ENCODE peak calls at places on chromosomes 11 and 22, in six cellular contexts. U is fibroblast of mammary gland, O is OCI-LY7, Y is heart left ventricle, S is kidney, A is tibial nerve. K is an unnamed sample.

GRCh38 chr22:24435861-24436351 is 8.5 kb downstream of the ADORA2A start:
- DNase-seq in Y (peak), O (peak), U (peak), S (peak), A (peak), K (no peak)

GRCh38 chr11:8917157-8917820 is 6.3 kb downstream of the AKIP1 start:
- DNase-seq in U (peak), S (no peak), Y (no peak), O (no peak), A (no peak), K (peak)

GRCh38 chr11:129265125-129265788 is 73.1 kb upstream of the ARHGAP32 start:
- DNase-seq in S (no peak), Y (no peak), O (no peak), U (no peak), A (no peak), K (no peak)

GRCh38 chr11:113470233-113470632 is 5.0 kb downstream of the DRD2 start:
- DNase-seq in S (no peak), U (no peak), Y (no peak), A (no peak), O (no peak), K (no peak)

GRCh38 chr22:21780259-21780658 is 44.7 kb upstream of the YPEL1 start:
- DNase-seq in U (no peak), Y (no peak), S (no peak), A (no peak), O (no peak), K (no peak)

GRCh38 chr11:22459053-22459452 is 120.9 kb downstream of the SLC17A6 start:
- DNase-seq in U (peak), S (no peak), O (no peak), A (no peak), Y (no peak), K (no peak)

GRCh38 chr11:122879785-122880184 is 2.8 kb upstream of the JHY start:
- DNase-seq in O (no peak), U (no peak), A (no peak), S (no peak), Y (no peak), K (no peak)

GRCh38 chr11:119222308-119222707 is 16.2 kb downstream of the CBL start:
- DNase-seq in A (no peak), O (no peak), S (no peak), U (peak), Y (no peak), K (peak)

GRCh38 chr11:77066229-77067023 is at the start of gene CAPN5:
- DNase-seq in O (peak), S (peak), A (peak), Y (peak), U (peak), K (peak)

GRCh38 chr22:43953988-43954771 is 1.1 kb upstream of the SAMM50 start:
- DNase-seq in S (no peak), Y (no peak), U (no peak), A (no peak), O (peak), K (no peak)

GRCh38 chr11:27187075-27187847 is 146.6 kb downstream of the BBOX1 start:
- DNase-seq in A (no peak), U (no peak), Y (no peak), O (no peak), S (no peak), K (no peak)

GRCh38 chr11:116312560-116313340 is 460.0 kb downstream of the BUD13 start:
- DNase-seq in U (peak), O (no peak), A (peak), Y (peak), S (peak), K (peak)

GRCh38 chr11:104968856-104969776 is 742 bp upstream of the CASP4 start:
- DNase-seq in O (no peak), A (no peak), U (peak), Y (peak), S (peak), K (no peak)

GRCh38 chr22:36875741-36876140 is 14.9 kb downstream of the NCF4 start:
- DNase-seq in A (no peak), U (no peak), Y (no peak), S (no peak), O (no peak), K (no peak)

GRCh38 chr11:44017443-44018126 is 30.2 kb upstream of the ACCSL start:
- DNase-seq in Y (no peak), A (no peak), S (no peak), U (peak), O (no peak), K (no peak)

GRCh38 chr11:102730036-102730815 is 5.5 kb upstream of the MMP8 start:
- DNase-seq in Y (no peak), O (no peak), S (no peak), A (no peak), U (peak), K (no peak)

GRCh38 chr11:134149371-134149770 is 74.4 kb downstream of the NCAPD3 start:
- DNase-seq in A (no peak), S (no peak), Y (no peak), O (no peak), U (no peak), K (no peak)

GRCh38 chr11:117823294-117823940 is 1.1 kb downstream of the FXYD2 start:
- DNase-seq in A (no peak), O (peak), U (no peak), S (peak), Y (peak), K (no peak)

GRCh38 chr11:131549099-131549498 is 178.7 kb downstream of the NTM start:
- DNase-seq in S (no peak), U (no peak), Y (no peak), A (no peak), O (no peak), K (no peak)

GRCh38 chr11:48063424-48063978 is 83.1 kb downstream of the PTPRJ start:
- DNase-seq in Y (no peak), U (peak), A (no peak), O (no peak), S (no peak), K (peak)

DNA sequence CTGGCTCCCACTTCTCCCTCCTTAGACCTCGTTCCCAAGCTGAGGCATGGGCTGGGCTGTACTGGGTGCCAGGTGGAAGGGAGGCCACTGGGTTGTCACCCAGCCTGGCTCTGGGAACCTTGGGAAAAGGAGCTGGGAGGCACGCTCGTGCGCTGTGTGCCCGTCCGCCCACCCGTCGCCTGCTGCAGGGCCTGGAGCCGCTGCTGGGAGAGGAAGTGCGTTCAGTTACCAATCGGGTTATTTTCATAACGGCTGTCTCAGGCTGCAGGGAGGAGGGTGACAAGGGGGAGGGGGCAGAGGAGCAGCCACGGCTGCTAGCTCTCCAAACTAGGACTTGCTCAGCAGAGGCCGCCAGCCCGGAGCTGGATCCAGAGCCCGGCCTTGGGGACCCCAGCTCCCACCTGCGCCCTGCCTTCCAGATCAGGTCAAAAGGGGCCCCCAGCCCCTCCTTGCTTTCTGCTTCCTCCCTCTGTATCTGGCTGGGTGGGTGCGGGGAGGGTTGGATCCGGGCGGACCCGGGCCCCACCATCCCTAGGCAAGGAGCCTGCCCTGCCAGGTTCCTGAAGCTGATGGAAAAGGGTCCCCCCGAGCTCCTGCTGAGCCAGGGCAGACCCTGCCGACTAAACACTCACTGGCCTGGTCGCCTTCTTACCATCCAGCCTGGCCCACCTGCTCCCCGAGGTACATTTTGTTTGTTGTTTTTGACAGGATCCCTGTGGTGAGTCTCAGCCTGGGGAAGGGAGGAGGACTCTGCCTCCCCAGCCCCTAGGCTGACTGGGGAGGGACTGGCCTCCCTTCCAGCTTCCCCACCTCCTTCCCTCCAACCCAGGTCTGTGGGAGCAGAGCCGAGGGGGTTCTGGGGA is 14.3 kb downstream of the DGKZ start:
- DNase-seq in U (peak), Y (peak), A (no peak), S (peak), O (peak), K (no peak)
- H3K4me3 ChIP-seq in U (no peak), Y (peak), A (peak), S (no peak), O (peak), K (no peak)

GRCh38 chr11:1390603-1391164 is 950 bp downstream of the BRSK2 start:
- DNase-seq in S (peak), U (no peak), A (no peak), Y (peak), O (no peak), K (no peak)

GRCh38 chr11:1389103-1389931 is 417 bp upstream of the BRSK2 start:
- DNase-seq in U (peak), A (peak), O (peak), Y (peak), S (peak), K (peak)

GRCh38 chr11:1388763-1389102 is 1.0 kb upstream of the BRSK2 start:
- DNase-seq in A (no peak), O (no peak), U (no peak), S (no peak), Y (no peak), K (no peak)

GRCh38 chr11:1391165-1392010 is 1.7 kb downstream of the BRSK2 start:
- DNase-seq in U (no peak), Y (no peak), O (no peak), S (peak), A (no peak), K (no peak)

DNA sequence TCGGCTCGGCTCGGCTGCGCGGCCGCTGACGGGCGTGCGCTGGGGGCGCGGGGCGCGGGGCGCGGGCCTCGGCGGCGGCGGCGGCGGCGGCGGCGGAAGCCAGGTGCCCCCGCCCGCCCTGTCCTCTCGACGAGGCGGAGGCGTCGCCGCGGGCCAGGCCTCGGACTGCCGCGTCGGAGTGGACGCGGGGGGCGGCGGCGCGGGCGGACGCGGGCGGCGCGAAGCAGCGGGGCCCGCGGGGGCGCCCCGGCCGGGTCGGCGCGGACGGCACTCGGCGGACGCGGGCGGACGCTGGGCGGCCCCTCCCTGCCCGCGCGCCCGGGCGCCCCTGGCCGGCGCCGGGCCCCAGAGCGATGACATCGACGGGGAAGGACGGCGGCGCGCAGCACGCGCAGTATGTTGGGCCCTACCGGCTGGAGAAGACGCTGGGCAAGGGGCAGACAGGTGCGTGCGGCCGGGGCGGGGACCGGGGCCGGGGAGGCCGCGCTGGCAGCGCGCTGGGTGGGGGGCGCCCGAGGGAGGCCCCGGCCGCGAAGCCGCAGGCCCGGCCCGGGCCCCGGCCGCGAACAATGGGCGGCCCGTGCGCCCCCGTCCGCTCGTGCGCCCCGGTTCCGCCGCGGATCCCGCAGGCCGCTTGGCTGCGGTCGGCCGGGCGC is at the start of gene BRSK2:
- DNase-seq in A (no peak), U (no peak), O (no peak), S (peak), Y (no peak), K (no peak)
- H3K4me3 ChIP-seq in A (peak), U (peak), O (no peak), S (no peak), Y (peak), K (peak)

DNA sequence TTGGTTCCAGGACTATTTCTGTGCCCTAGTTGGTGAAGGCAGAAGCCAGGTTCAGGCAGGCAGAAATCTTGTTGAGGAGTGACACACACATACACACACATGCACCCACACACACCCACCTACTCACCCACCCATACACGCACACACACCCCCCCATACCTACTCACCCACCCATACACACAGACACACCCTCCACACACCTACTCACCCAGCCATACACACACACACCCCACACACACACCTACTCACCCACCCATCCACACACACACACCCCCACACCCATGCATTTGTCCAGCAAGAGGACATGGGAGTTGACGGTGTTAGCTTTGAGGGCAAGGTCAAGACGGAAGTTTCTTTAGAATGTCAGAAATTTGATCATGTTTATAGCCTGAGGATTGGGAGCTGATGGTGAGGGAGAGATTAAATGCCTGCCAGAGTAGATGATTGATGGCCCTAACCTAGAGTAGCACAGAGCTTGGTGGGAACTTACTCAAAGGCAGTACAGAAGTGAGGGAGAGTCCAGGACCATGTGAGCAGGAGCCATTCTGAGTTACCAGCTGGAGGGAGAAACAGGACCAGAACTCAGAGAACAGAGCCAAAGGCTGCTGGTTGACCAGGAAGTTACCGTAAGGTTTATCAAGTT is 68.8 kb downstream of the CYB5R2 start:
- DNase-seq in Y (no peak), U (no peak), S (no peak), O (no peak), A (no peak), K (no peak)
- H3K4me3 ChIP-seq in Y (no peak), U (no peak), S (no peak), O (no peak), A (no peak), K (no peak)

GRCh38 chr22:46537221-46537945 is at the start of gene CELSR1:
- DNase-seq in A (no peak), U (no peak), Y (no peak), O (no peak), S (peak), K (no peak)

GRCh38 chr22:46539169-46539568 is 1.7 kb upstream of the CELSR1 start:
- DNase-seq in A (no peak), U (no peak), Y (no peak), O (no peak), S (no peak), K (no peak)

GRCh38 chr22:46536559-46537220 is 730 bp downstream of the CELSR1 start:
- DNase-seq in U (no peak), Y (no peak), A (no peak), O (no peak), S (no peak), K (no peak)

GRCh38 chr22:46537946-46538815 is 761 bp upstream of the CELSR1 start:
- DNase-seq in Y (no peak), O (no peak), U (peak), A (no peak), S (peak), K (no peak)

GRCh38 chr22:46538816-46539163 is 1.4 kb upstream of the CELSR1 start:
- DNase-seq in A (no peak), Y (no peak), S (no peak), O (no peak), U (peak), K (no peak)
- H3K4me3 ChIP-seq in A (peak), Y (peak), S (peak), O (no peak), U (no peak), K (peak)

GRCh38 chr11:84825140-84825539 is 802.0 kb downstream of the DLG2 start:
- DNase-seq in A (no peak), U (no peak), O (no peak), Y (no peak), S (no peak), K (no peak)
- H3K4me3 ChIP-seq in A (no peak), U (no peak), O (no peak), Y (no peak), S (no peak), K (no peak)

GRCh38 chr22:32531228-32531627 is 56.6 kb downstream of the FBXO7 start:
- DNase-seq in U (peak), S (peak), O (no peak), Y (peak), A (no peak), K (no peak)
- H3K4me3 ChIP-seq in U (no peak), S (no peak), O (no peak), Y (no peak), A (no peak), K (no peak)